ENCODE peak calls at places on chromosomes 1 and 21, in six cellular contexts. One of them, this sample, is unnamed.

GRCh38 chr1:104795931-104796330 is 1046.2 kb downstream of the AMY1C start:
- DNase-seq in CD8-positive, alpha-beta memory T cell: no peak
- DNase-seq in skeletal muscle cell: no peak
- DNase-seq in PC-9: no peak
- DNase-seq in tibial nerve: no peak
- DNase-seq in right cardiac atrium: no peak
- DNase-seq in this sample: no peak

GRCh38 chr1:245823408-245824147 is 668.8 kb downstream of the KIF26B start:
- DNase-seq in CD8-positive, alpha-beta memory T cell: no peak
- DNase-seq in skeletal muscle cell: peak
- DNase-seq in PC-9: no peak
- DNase-seq in tibial nerve: no peak
- DNase-seq in right cardiac atrium: no peak
- DNase-seq in this sample: no peak

GRCh38 chr1:228087771-228088251 is 5.3 kb downstream of the ARF1 start:
- DNase-seq in CD8-positive, alpha-beta memory T cell: no peak
- DNase-seq in skeletal muscle cell: peak
- DNase-seq in PC-9: peak
- DNase-seq in tibial nerve: peak
- DNase-seq in right cardiac atrium: peak
- DNase-seq in this sample: no peak

GRCh38 chr1:216626394-216627067 is 96.7 kb downstream of the ESRRG start:
- DNase-seq in CD8-positive, alpha-beta memory T cell: no peak
- DNase-seq in skeletal muscle cell: no peak
- DNase-seq in PC-9: no peak
- DNase-seq in tibial nerve: no peak
- DNase-seq in right cardiac atrium: no peak
- DNase-seq in this sample: no peak

GRCh38 chr21:39330001-39330400 is 16.6 kb upstream of the BRWD1 start:
- DNase-seq in CD8-positive, alpha-beta memory T cell: no peak
- DNase-seq in skeletal muscle cell: no peak
- DNase-seq in PC-9: no peak
- DNase-seq in tibial nerve: no peak
- DNase-seq in right cardiac atrium: no peak
- DNase-seq in this sample: no peak

GRCh38 chr21:44429894-44430293 is 25.4 kb upstream of the LRRC3 start:
- DNase-seq in CD8-positive, alpha-beta memory T cell: no peak
- DNase-seq in skeletal muscle cell: no peak
- DNase-seq in PC-9: no peak
- DNase-seq in tibial nerve: no peak
- DNase-seq in right cardiac atrium: no peak
- DNase-seq in this sample: no peak

GRCh38 chr1:229942508-229942907 is 124.5 kb upstream of the GALNT2 start:
- DNase-seq in CD8-positive, alpha-beta memory T cell: no peak
- DNase-seq in skeletal muscle cell: no peak
- DNase-seq in PC-9: no peak
- DNase-seq in tibial nerve: no peak
- DNase-seq in right cardiac atrium: no peak
- DNase-seq in this sample: no peak

GRCh38 chr1:113875714-113876113 is 4.2 kb upstream of the PTPN22 start:
- DNase-seq in CD8-positive, alpha-beta memory T cell: no peak
- DNase-seq in skeletal muscle cell: no peak
- DNase-seq in PC-9: no peak
- DNase-seq in tibial nerve: no peak
- DNase-seq in right cardiac atrium: no peak
- DNase-seq in this sample: no peak

GRCh38 chr1:93288558-93288957 is 57.1 kb upstream of the DR1 start:
- DNase-seq in CD8-positive, alpha-beta memory T cell: no peak
- DNase-seq in skeletal muscle cell: no peak
- DNase-seq in PC-9: no peak
- DNase-seq in tibial nerve: no peak
- DNase-seq in right cardiac atrium: no peak
- DNase-seq in this sample: no peak

GRCh38 chr1:195939844-195940243 is 668.4 kb downstream of the KCNT2 start:
- DNase-seq in CD8-positive, alpha-beta memory T cell: no peak
- DNase-seq in skeletal muscle cell: no peak
- DNase-seq in PC-9: no peak
- DNase-seq in tibial nerve: no peak
- DNase-seq in right cardiac atrium: no peak
- DNase-seq in this sample: no peak

GRCh38 chr1:44557756-44558155 is 116.5 kb downstream of the TMEM53 start:
- DNase-seq in CD8-positive, alpha-beta memory T cell: no peak
- DNase-seq in skeletal muscle cell: no peak
- DNase-seq in PC-9: peak
- DNase-seq in tibial nerve: no peak
- DNase-seq in right cardiac atrium: no peak
- DNase-seq in this sample: no peak

GRCh38 chr1:154220970-154221814 is 437 bp downstream of the UBAP2L start:
- DNase-seq in CD8-positive, alpha-beta memory T cell: peak
- DNase-seq in skeletal muscle cell: no peak
- DNase-seq in PC-9: no peak
- DNase-seq in tibial nerve: peak
- DNase-seq in right cardiac atrium: peak
- DNase-seq in this sample: peak

GRCh38 chr1:117512728-117513321 is 93.0 kb upstream of the TENT5C start:
- DNase-seq in CD8-positive, alpha-beta memory T cell: no peak
- DNase-seq in skeletal muscle cell: no peak
- DNase-seq in PC-9: no peak
- DNase-seq in tibial nerve: no peak
- DNase-seq in right cardiac atrium: no peak
- DNase-seq in this sample: peak

GRCh38 chr1:12511516-12512468 is 106.2 kb downstream of the DHRS3 start:
- DNase-seq in CD8-positive, alpha-beta memory T cell: no peak
- DNase-seq in skeletal muscle cell: no peak
- DNase-seq in PC-9: no peak
- DNase-seq in tibial nerve: no peak
- DNase-seq in right cardiac atrium: peak
- DNase-seq in this sample: no peak

GRCh38 chr1:247043406-247043805 is 35.2 kb downstream of the ZNF670 start:
- DNase-seq in CD8-positive, alpha-beta memory T cell: no peak
- DNase-seq in skeletal muscle cell: no peak
- DNase-seq in PC-9: no peak
- DNase-seq in tibial nerve: no peak
- DNase-seq in right cardiac atrium: no peak
- DNase-seq in this sample: no peak

GRCh38 chr21:45031231-45032191 is 42.9 kb upstream of the ADARB1 start:
- DNase-seq in CD8-positive, alpha-beta memory T cell: no peak
- DNase-seq in skeletal muscle cell: no peak
- DNase-seq in PC-9: no peak
- DNase-seq in tibial nerve: peak
- DNase-seq in right cardiac atrium: peak
- DNase-seq in this sample: no peak

GRCh38 chr21:38297871-38298270 is 41.1 kb downstream of the KCNJ15 start:
- DNase-seq in CD8-positive, alpha-beta memory T cell: no peak
- DNase-seq in skeletal muscle cell: no peak
- DNase-seq in PC-9: no peak
- DNase-seq in tibial nerve: no peak
- DNase-seq in right cardiac atrium: no peak
- DNase-seq in this sample: no peak

GRCh38 chr1:27883536-27884181 is 11.3 kb downstream of the THEMIS2 start:
- DNase-seq in CD8-positive, alpha-beta memory T cell: no peak
- DNase-seq in skeletal muscle cell: no peak
- DNase-seq in PC-9: no peak
- DNase-seq in tibial nerve: no peak
- DNase-seq in right cardiac atrium: no peak
- DNase-seq in this sample: no peak

GRCh38 chr1:53408013-53408754 is 51.0 kb upstream of the DMRTB1 start:
- DNase-seq in CD8-positive, alpha-beta memory T cell: no peak
- DNase-seq in skeletal muscle cell: no peak
- DNase-seq in PC-9: no peak
- DNase-seq in tibial nerve: no peak
- DNase-seq in right cardiac atrium: no peak
- DNase-seq in this sample: no peak

GRCh38 chr1:200474633-200475032 is 64.8 kb upstream of the ZNF281 start:
- DNase-seq in CD8-positive, alpha-beta memory T cell: no peak
- DNase-seq in skeletal muscle cell: no peak
- DNase-seq in PC-9: no peak
- DNase-seq in tibial nerve: no peak
- DNase-seq in right cardiac atrium: no peak
- DNase-seq in this sample: no peak
- H3K4me3 ChIP-seq in CD8-positive, alpha-beta memory T cell: no peak
- H3K4me3 ChIP-seq in skeletal muscle cell: no peak
- H3K4me3 ChIP-seq in PC-9: no peak
- H3K4me3 ChIP-seq in tibial nerve: no peak
- H3K4me3 ChIP-seq in right cardiac atrium: no peak
- H3K4me3 ChIP-seq in this sample: no peak

GRCh38 chr1:115839706-115840095 is 1.2 kb downstream of the NHLH2 start:
- DNase-seq in CD8-positive, alpha-beta memory T cell: no peak
- DNase-seq in skeletal muscle cell: no peak
- DNase-seq in PC-9: no peak
- DNase-seq in tibial nerve: no peak
- DNase-seq in right cardiac atrium: no peak
- DNase-seq in this sample: no peak
- H3K4me3 ChIP-seq in CD8-positive, alpha-beta memory T cell: no peak
- H3K4me3 ChIP-seq in skeletal muscle cell: peak
- H3K4me3 ChIP-seq in PC-9: no peak
- H3K4me3 ChIP-seq in tibial nerve: no peak
- H3K4me3 ChIP-seq in right cardiac atrium: peak
- H3K4me3 ChIP-seq in this sample: no peak

GRCh38 chr21:33330726-33331125 is 6.0 kb downstream of the IFNAR1 start:
- DNase-seq in CD8-positive, alpha-beta memory T cell: no peak
- DNase-seq in skeletal muscle cell: no peak
- DNase-seq in PC-9: no peak
- DNase-seq in tibial nerve: no peak
- DNase-seq in right cardiac atrium: no peak
- DNase-seq in this sample: no peak

GRCh38 chr21:33327792-33328433 is 3.1 kb downstream of the IFNAR1 start:
- DNase-seq in CD8-positive, alpha-beta memory T cell: no peak
- DNase-seq in skeletal muscle cell: no peak
- DNase-seq in PC-9: no peak
- DNase-seq in tibial nerve: no peak
- DNase-seq in right cardiac atrium: no peak
- DNase-seq in this sample: no peak

GRCh38 chr21:33325222-33326067 is 675 bp downstream of the IFNAR1 start:
- DNase-seq in CD8-positive, alpha-beta memory T cell: peak
- DNase-seq in skeletal muscle cell: no peak
- DNase-seq in PC-9: peak
- DNase-seq in tibial nerve: peak
- DNase-seq in right cardiac atrium: peak
- DNase-seq in this sample: peak

GRCh38 chr21:33324311-33325221 is at the start of gene IFNAR1:
- DNase-seq in CD8-positive, alpha-beta memory T cell: peak
- DNase-seq in skeletal muscle cell: peak
- DNase-seq in PC-9: peak
- DNase-seq in tibial nerve: peak
- DNase-seq in right cardiac atrium: peak
- DNase-seq in this sample: peak

DNA sequence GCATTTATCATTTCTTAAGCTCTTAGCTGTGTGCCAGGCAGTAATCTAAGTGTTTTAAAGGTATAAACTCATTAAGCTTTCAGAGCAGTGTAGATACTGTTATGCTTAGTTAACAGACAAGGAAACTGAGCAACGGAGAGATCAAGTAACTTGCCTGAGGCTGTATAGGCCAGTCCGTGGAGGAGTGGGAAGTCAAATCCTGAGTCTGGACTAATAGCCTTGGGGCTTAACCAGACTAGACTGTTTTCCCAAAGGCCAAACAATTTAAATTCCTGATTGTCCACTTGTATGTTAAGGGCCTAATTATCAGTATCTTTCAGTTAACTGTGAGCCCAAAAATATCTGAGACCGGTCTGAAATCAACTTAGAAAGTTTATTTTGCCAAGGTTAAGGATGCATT is 2.6 kb downstream of the IFNAR1 start:
- DNase-seq in CD8-positive, alpha-beta memory T cell: no peak
- DNase-seq in skeletal muscle cell: no peak
- DNase-seq in PC-9: no peak
- DNase-seq in tibial nerve: no peak
- DNase-seq in right cardiac atrium: no peak
- DNase-seq in this sample: no peak
- H3K4me3 ChIP-seq in CD8-positive, alpha-beta memory T cell: peak
- H3K4me3 ChIP-seq in skeletal muscle cell: no peak
- H3K4me3 ChIP-seq in PC-9: no peak
- H3K4me3 ChIP-seq in tibial nerve: no peak
- H3K4me3 ChIP-seq in right cardiac atrium: no peak
- H3K4me3 ChIP-seq in this sample: no peak

GRCh38 chr1:90705910-90706309 is 11.2 kb downstream of the BARHL2 start:
- DNase-seq in CD8-positive, alpha-beta memory T cell: no peak
- DNase-seq in skeletal muscle cell: no peak
- DNase-seq in PC-9: no peak
- DNase-seq in tibial nerve: no peak
- DNase-seq in right cardiac atrium: no peak
- DNase-seq in this sample: no peak

GRCh38 chr1:90708826-90709225 is 8.3 kb downstream of the BARHL2 start:
- DNase-seq in CD8-positive, alpha-beta memory T cell: no peak
- DNase-seq in skeletal muscle cell: no peak
- DNase-seq in PC-9: no peak
- DNase-seq in tibial nerve: no peak
- DNase-seq in right cardiac atrium: no peak
- DNase-seq in this sample: no peak

GRCh38 chr1:90708236-90708786 is 8.8 kb downstream of the BARHL2 start:
- DNase-seq in CD8-positive, alpha-beta memory T cell: no peak
- DNase-seq in skeletal muscle cell: no peak
- DNase-seq in PC-9: no peak
- DNase-seq in tibial nerve: no peak
- DNase-seq in right cardiac atrium: no peak
- DNase-seq in this sample: no peak

GRCh38 chr1:90706437-90707362 is 10.4 kb downstream of the BARHL2 start:
- DNase-seq in CD8-positive, alpha-beta memory T cell: no peak
- DNase-seq in skeletal muscle cell: no peak
- DNase-seq in PC-9: no peak
- DNase-seq in tibial nerve: no peak
- DNase-seq in right cardiac atrium: peak
- DNase-seq in this sample: no peak

GRCh38 chr1:90707363-90707710 is 9.8 kb downstream of the BARHL2 start:
- DNase-seq in CD8-positive, alpha-beta memory T cell: no peak
- DNase-seq in skeletal muscle cell: no peak
- DNase-seq in PC-9: no peak
- DNase-seq in tibial nerve: no peak
- DNase-seq in right cardiac atrium: peak
- DNase-seq in this sample: no peak
- H3K4me3 ChIP-seq in CD8-positive, alpha-beta memory T cell: no peak
- H3K4me3 ChIP-seq in skeletal muscle cell: no peak
- H3K4me3 ChIP-seq in PC-9: no peak
- H3K4me3 ChIP-seq in tibial nerve: no peak
- H3K4me3 ChIP-seq in right cardiac atrium: peak
- H3K4me3 ChIP-seq in this sample: no peak

GRCh38 chr21:24995206-24995605 is 612.1 kb downstream of the MRPL39 start:
- DNase-seq in CD8-positive, alpha-beta memory T cell: no peak
- DNase-seq in skeletal muscle cell: no peak
- DNase-seq in PC-9: no peak
- DNase-seq in tibial nerve: no peak
- DNase-seq in right cardiac atrium: no peak
- DNase-seq in this sample: no peak
- H3K4me3 ChIP-seq in CD8-positive, alpha-beta memory T cell: no peak
- H3K4me3 ChIP-seq in skeletal muscle cell: no peak
- H3K4me3 ChIP-seq in PC-9: no peak
- H3K4me3 ChIP-seq in tibial nerve: no peak
- H3K4me3 ChIP-seq in right cardiac atrium: no peak
- H3K4me3 ChIP-seq in this sample: no peak

This sample was measured in CD4-positive, alpha-beta memory T cell.